ENCODE peak calls at places on chromosomes 6 and 20, in six cellular contexts. Y, V, N, P, F and C are unnamed samples.

GRCh38 chr6:56656466-56656865 is 13.8 kb upstream of the DST start:
- DNase-seq in Y (no peak), P (no peak), F (no peak), V (no peak), N (no peak), C (no peak)

GRCh38 chr6:132252113-132252512 is 149.2 kb downstream of the MOXD1 start:
- DNase-seq in Y (no peak), P (no peak), F (no peak), N (no peak), V (no peak), C (peak; percentile 18)

GRCh38 chr6:12331951-12332749 is 42.0 kb downstream of the EDN1 start:
- DNase-seq in V (no peak), N (peak; percentile 90), Y (no peak), P (no peak), F (no peak), C (no peak)

GRCh38 chr6:148203281-148203925 is 139.2 kb upstream of the SASH1 start:
- DNase-seq in F (no peak), Y (no peak), N (no peak), V (no peak), P (no peak), C (no peak)

GRCh38 chr6:90479603-90479926 is 107.3 kb downstream of the MAP3K7 start:
- DNase-seq in F (no peak), V (no peak), Y (no peak), P (no peak), N (no peak), C (no peak)

GRCh38 chr6:79684821-79685220 is 53.7 kb downstream of the SH3BGRL2 start:
- DNase-seq in Y (no peak), N (no peak), F (no peak), P (no peak), V (no peak), C (no peak)

GRCh38 chr20:4216866-4217265 is 201.5 kb upstream of the RNF24 start:
- DNase-seq in N (no peak), V (no peak), P (no peak), F (no peak), Y (no peak), C (peak; percentile 15)

GRCh38 chr6:148455225-148455624 is 112.6 kb downstream of the SASH1 start:
- DNase-seq in F (no peak), N (no peak), P (no peak), Y (no peak), V (no peak), C (no peak)

GRCh38 chr6:10553869-10554268 is 32.7 kb downstream of the GCNT2 start:
- DNase-seq in P (no peak), F (no peak), N (no peak), V (no peak), Y (no peak), C (no peak)

GRCh38 chr6:33620158-33620583 is 951 bp upstream of the ITPR3 start:
- DNase-seq in Y (peak; percentile 14), F (peak; percentile 65), N (no peak), P (no peak), V (no peak), C (peak; percentile 65)

GRCh38 chr20:63082308-63082938 is 75.7 kb upstream of the BHLHE23 start:
- DNase-seq in F (no peak), V (peak; percentile 38), Y (peak; percentile 16), N (peak; percentile 33), P (no peak), C (no peak)

GRCh38 chr20:35146299-35146921 is 726 bp downstream of the EDEM2 start:
- DNase-seq in F (peak; percentile 71), N (peak; percentile 56), P (no peak), Y (no peak), V (no peak), C (peak; percentile 51)

GRCh38 chr20:59676126-59676876 is 72.0 kb downstream of the PHACTR3 start:
- DNase-seq in N (no peak), Y (no peak), P (no peak), F (no peak), V (no peak), C (no peak)

GRCh38 chr6:154399097-154399496 is 42.5 kb upstream of the IPCEF1 start:
- DNase-seq in V (no peak), F (no peak), P (no peak), N (no peak), Y (no peak), C (no peak)

GRCh38 chr6:35496036-35496850 is 636 bp downstream of the TEAD3 start:
- DNase-seq in Y (no peak), P (no peak), N (peak; percentile 43), V (peak; percentile 58), F (peak; percentile 77), C (no peak)

GRCh38 chr6:119037941-119038623 is 40.4 kb downstream of the FAM184A start:
- DNase-seq in Y (no peak), N (no peak), F (no peak), P (no peak), V (no peak), C (peak; percentile 37)

GRCh38 chr20:56665806-56666205 is 36.7 kb downstream of the TFAP2C start:
- DNase-seq in Y (no peak), P (no peak), F (no peak), N (no peak), V (no peak), C (no peak)

GRCh38 chr6:11277275-11278206 is 45.1 kb upstream of the NEDD9 start:
- DNase-seq in Y (no peak), N (peak; percentile 90), V (no peak), P (no peak), F (no peak), C (no peak)

GRCh38 chr20:38134427-38135281 is 30.4 kb downstream of the TGM2 start:
- DNase-seq in V (no peak), P (no peak), Y (no peak), F (peak; percentile 69), N (peak; percentile 91), C (no peak)

GRCh38 chr6:111668410-111668809 is 62.7 kb upstream of the TRAF3IP2 start:
- DNase-seq in Y (no peak), V (no peak), N (no peak), F (peak; percentile 42), P (no peak), C (no peak)

GRCh38 chr20:5524886-5525285 is 208.1 kb upstream of the PROKR2 start:
- DNase-seq in F (no peak), Y (peak; percentile 88), N (no peak), V (no peak), P (no peak), C (peak; percentile 36)

GRCh38 chr6:85756982-85757381 is 114.3 kb upstream of the SYNCRIP start:
- DNase-seq in V (no peak), Y (no peak), P (no peak), N (no peak), F (peak; percentile 25), C (no peak)

GRCh38 chr6:170134077-170135040 is 156.5 kb downstream of the DLL1 start:
- DNase-seq in P (no peak), N (no peak), V (peak; percentile 57), Y (no peak), F (no peak), C (no peak)

GRCh38 chr6:128350416-128351254 is 169.8 kb downstream of the PTPRK start:
- DNase-seq in N (peak; percentile 65), V (no peak), F (no peak), P (no peak), Y (no peak), C (no peak)

GRCh38 chr20:41081276-41081814 is 52.7 kb downstream of the TOP1 start:
- DNase-seq in P (no peak), F (no peak), N (no peak), V (no peak), Y (no peak), C (no peak)

GRCh38 chr20:58921564-58921963 is 59.5 kb upstream of the NELFCD start:
- DNase-seq in N (no peak), V (no peak), Y (no peak), F (no peak), P (no peak), C (no peak)

GRCh38 chr6:142853244-142854180 is 91.5 kb downstream of the HIVEP2 start:
- DNase-seq in P (no peak), N (no peak), Y (no peak), V (no peak), F (no peak), C (peak; percentile 48)

DNA sequence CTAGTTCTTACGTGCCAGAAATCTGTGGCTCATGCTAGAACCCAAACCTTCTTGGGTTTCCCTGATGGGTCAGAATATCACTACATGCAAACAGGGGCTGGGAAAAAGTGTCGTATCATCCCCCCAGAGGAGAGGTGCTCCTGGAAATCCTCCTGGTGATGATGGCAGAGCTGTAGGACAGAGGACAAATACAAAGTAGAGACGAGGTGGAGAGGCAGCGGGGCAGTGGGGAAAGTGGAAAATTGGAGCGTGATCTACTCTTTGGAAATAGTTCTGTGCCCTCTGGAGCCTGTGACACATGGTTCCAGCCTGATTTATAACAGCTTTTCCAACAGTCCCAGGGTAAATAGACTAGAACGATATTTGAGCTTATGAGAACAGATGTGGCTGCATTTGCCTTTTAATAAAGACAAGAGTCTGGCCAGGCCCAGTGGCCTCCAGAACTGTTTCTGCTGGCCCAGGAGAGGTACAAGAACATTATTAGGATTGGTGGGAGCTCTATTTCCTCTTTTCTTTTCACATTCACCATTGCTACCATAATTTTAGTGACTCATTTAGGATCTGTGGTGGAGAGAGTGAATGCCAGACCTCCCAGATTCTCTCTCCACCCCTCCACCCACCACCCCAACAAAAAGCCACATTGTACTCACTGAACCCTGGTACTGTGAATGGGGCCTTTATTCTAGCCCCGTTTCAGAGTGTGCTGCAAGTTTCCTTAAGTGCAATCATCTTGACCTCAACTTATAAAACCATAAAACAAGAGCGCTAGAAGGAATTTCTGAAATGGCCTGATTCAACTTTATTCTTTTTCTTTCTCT is 78.3 kb downstream of the BTBD3 start:
- DNase-seq in V (no peak), P (no peak), Y (no peak), N (no peak), F (no peak), C (no peak)
- H3K4me3 ChIP-seq in V (no peak overlapping the region), P (no peak overlapping the region), Y (no peak overlapping the region), N (no peak overlapping the region), F (no peak overlapping the region), C (no peak overlapping the region)

DNA sequence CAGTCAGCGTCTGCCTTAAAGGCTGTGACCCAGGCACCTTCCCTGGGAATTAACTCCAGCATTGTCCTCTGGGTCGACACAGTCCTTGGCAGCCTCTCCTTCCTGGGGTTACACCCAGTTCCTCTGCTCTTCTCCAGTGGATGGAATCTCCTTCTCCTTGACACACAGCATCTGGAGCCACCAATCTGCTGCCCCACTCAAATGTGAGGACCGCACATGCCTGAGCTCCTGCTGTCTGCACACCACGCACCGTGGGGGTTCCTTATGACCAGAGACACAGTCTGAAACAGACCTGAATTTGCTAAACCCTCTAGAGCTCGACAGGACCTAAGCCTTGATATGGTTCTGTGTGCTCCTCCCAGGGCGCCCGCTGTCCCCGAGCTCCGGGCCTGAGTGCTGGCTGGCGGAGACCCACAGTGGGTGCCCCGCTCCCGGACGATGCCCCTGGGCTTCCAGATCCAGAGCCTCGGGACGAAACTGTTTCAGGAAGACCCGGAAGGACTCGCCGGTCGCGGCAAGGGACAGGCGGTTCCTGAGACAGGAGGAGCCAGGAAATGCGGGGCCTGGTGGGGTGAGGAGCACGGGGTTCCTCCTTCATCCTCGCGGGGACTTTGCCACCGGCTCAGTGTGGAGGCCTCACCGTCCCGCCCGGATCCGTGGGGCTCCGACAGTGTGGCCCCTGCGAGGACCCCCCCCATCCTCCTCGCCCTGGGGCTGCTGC is 2.5 kb upstream of the RAET1G start:
- DNase-seq in Y (peak; percentile 23), P (no peak), F (peak; percentile 44), N (no peak), V (no peak), C (peak; percentile 16)
- H3K27me3 ChIP-seq in Y (peaks cover 31% of the 10 kb centered on the region), P (peaks cover 44% of the 10 kb centered on the region), F (no peaks in the 10 kb centered on the region), N (peaks cover 55% of the 10 kb centered on the region), V (peaks cover 48% of the 10 kb centered on the region), C (peaks cover 59% of the 10 kb centered on the region)

GRCh38 chr6:29992792-29993191 is 50.5 kb downstream of the HLA-A start:
- DNase-seq in V (no peak), P (no peak), Y (no peak), N (no peak), F (no peak), C (no peak)
- TF ChIP-seq CTCF in V (no peak), P (no peak), Y (no peak), N (no peak), F (no peak), C (no peak)

GRCh38 chr6:36677753-36678487 is 594 bp upstream of the CDKN1A start:
- DNase-seq in N (peak; percentile 97), F (no peak), P (no peak), Y (no peak), V (no peak), C (no peak)
- H3K4me3 ChIP-seq in N (peak overlapping the region; percentile 64), F (peak overlapping the region; percentile 99), P (peak overlapping the region; percentile 78), Y (peak overlapping the region; percentile 57), V (peak overlapping the region; percentile 98), C (peak overlapping the region; percentile 81)